ENCODE peak calls at places on chromosomes 16 and 17, in four cellular contexts. F is adrenal gland, C is heart right ventricle, E is fibroblast of mammary gland. J is an unnamed sample.

GRCh38 chr17:68511671-68512246 is 471 bp upstream of the PRKAR1A start:
- DNase-seq in F (peak; percentile 92), C (peak; percentile 81), E (peak; percentile 69), J (peak; percentile 91)

GRCh38 chr16:23871924-23872323 is 36.1 kb downstream of the PRKCB start:
- DNase-seq in F (no peak), C (no peak), E (no peak), J (no peak)

GRCh38 chr16:75550211-75550662 is 5.8 kb downstream of the TMEM231 start:
- DNase-seq in F (peak; percentile 22), C (no peak), E (peak; percentile 44), J (no peak)

GRCh38 chr16:75244844-75245758 is 6.3 kb downstream of the BCAR1 start:
- DNase-seq in F (peak; percentile 92), C (peak; percentile 83), E (peak; percentile 93), J (peak; percentile 100)

GRCh38 chr17:34114174-34114573 is 140.9 kb upstream of the CCL2 start:
- DNase-seq in F (no peak), C (no peak), E (no peak), J (no peak)

GRCh38 chr16:27712251-27712711 is 162.3 kb downstream of the KATNIP start:
- DNase-seq in F (no peak), C (no peak), E (no peak), J (no peak)

GRCh38 chr16:48367443-48368049 is 17.7 kb downstream of the SIAH1 start:
- DNase-seq in F (no peak), C (no peak), E (peak; percentile 22), J (no peak)

GRCh38 chr16:87956169-87956770 is 5.0 kb downstream of the BANP start:
- DNase-seq in F (peak; percentile 35), C (no peak), E (peak; percentile 81), J (peak; percentile 93)

GRCh38 chr17:19812407-19812806 is 55.3 kb downstream of the ULK2 start:
- DNase-seq in F (no peak), C (no peak), E (peak; percentile 10), J (no peak)

GRCh38 chr16:81861503-81861902 is 82.4 kb downstream of the PLCG2 start:
- DNase-seq in F (no peak), C (no peak), E (no peak), J (peak; percentile 88)

GRCh38 chr17:82346342-82347300 is 12.4 kb upstream of the TEX19 start:
- DNase-seq in F (no peak), C (no peak), E (no peak), J (peak; percentile 35)

GRCh38 chr16:73298562-73298961 is 250.6 kb upstream of the ZFHX3 start:
- DNase-seq in F (no peak), C (no peak), E (no peak), J (peak; percentile 54)

GRCh38 chr17:39867084-39867890 is 715 bp upstream of the ZPBP2 start:
- DNase-seq in F (no peak), C (no peak), E (no peak), J (no peak)
- H3K4me3 ChIP-seq in F (no peak overlapping the region), C (no peak overlapping the region), E (no peak overlapping the region), J (no peak overlapping the region)

GRCh38 chr17:78912082-78912481 is 9.1 kb upstream of the CEP295NL start:
- DNase-seq in F (peak; percentile 72), C (no peak), E (no peak), J (peak; percentile 54)

GRCh38 chr17:78917451-78918307 is 7.5 kb downstream of the TIMP2 start:
- DNase-seq in F (no peak), C (no peak), E (no peak), J (peak; percentile 62)

GRCh38 chr17:78918979-78919378 is 6.2 kb downstream of the TIMP2 start:
- DNase-seq in F (no peak), C (no peak), E (no peak), J (no peak)

GRCh38 chr17:78919816-78920516 is 5.2 kb downstream of the TIMP2 start:
- DNase-seq in F (no peak), C (no peak), E (no peak), J (peak; percentile 75)

GRCh38 chr17:78915872-78916632 is 9.1 kb downstream of the TIMP2 start:
- DNase-seq in F (peak; percentile 86), C (no peak), E (peak; percentile 67), J (peak; percentile 94)
- H3K4me3 ChIP-seq in F (peak overlapping the region; percentile 32), C (no peak overlapping the region), E (no peak overlapping the region), J (peak overlapping the region; percentile 7)

DNA sequence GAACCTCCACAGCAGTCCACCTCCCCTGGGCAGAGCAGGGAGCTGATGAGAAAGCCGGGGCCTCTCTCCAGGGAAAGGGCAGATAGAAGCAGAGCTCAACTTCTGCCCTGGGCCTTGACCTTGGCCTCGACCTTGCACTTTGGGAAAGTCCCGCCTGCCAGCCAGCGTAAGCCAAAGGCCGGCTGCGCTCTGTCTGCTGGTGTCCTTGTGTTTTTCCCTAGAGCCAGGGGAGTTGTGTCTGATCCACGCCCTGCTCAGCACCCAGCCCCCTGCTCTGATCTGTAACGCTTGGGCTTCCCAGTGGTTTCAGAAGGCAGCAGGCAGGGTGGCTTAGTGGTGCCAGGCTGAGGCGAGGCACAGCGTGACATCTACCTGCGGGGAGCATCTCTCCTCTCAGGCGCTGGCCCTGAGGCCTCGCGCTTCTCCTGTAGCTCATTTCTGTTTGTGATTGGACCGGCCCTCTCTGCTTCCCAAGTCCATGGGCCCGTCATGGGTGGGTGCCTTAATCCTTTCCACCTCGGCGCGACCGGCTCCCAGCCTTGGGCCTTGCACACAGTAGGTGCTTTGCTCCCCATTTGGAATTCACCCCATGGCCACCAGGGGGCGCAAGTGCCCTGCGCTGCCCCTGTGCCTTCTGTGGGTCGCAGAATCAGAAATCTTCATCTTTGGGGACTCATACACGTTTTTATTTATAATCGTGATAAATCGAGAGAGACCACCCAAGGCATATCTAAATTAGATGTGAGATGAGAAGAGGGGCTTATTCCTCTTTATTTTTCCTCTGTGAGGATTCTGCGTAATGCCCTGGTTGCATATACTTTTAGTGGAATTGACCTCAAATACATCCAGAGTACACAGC is 24.2 kb downstream of the SGSH start:
- DNase-seq in F (peak; percentile 41), C (no peak), E (no peak), J (peak; percentile 94)
- H3K4me3 ChIP-seq in F (no peak overlapping the region), C (no peak overlapping the region), E (no peak overlapping the region), J (no peak overlapping the region)

GRCh38 chr17:60135951-60136666 is 13.7 kb upstream of the CA4 start:
- DNase-seq in F (peak; percentile 4), C (no peak), E (no peak), J (peak; percentile 77)
- H3K4me3 ChIP-seq in F (no peak overlapping the region), C (no peak overlapping the region), E (peak overlapping the region; percentile 85), J (peak overlapping the region; percentile 83)

GRCh38 chr16:46828943-46829342 is 2.0 kb downstream of the C16orf87 start:
- DNase-seq in F (no peak), C (no peak), E (no peak), J (no peak)
- H3K4me3 ChIP-seq in F (peak overlapping the region; percentile 94), C (no peak overlapping the region), E (no peak overlapping the region), J (peak overlapping the region; percentile 89)

GRCh38 chr17:5501725-5502124 is 15.4 kb downstream of the MIS12 start:
- DNase-seq in F (no peak), C (no peak), E (no peak), J (no peak)

GRCh38 chr17:5499790-5500189 is 13.4 kb downstream of the MIS12 start:
- DNase-seq in F (no peak), C (no peak), E (no peak), J (peak; percentile 81)

GRCh38 chr17:5500804-5501391 is 14.5 kb downstream of the MIS12 start:
- DNase-seq in F (peak; percentile 72), C (peak; percentile 66), E (peak; percentile 59), J (peak; percentile 98)

GRCh38 chr17:5500247-5500803 is 14.0 kb downstream of the MIS12 start:
- DNase-seq in F (no peak), C (no peak), E (no peak), J (no peak)

DNA sequence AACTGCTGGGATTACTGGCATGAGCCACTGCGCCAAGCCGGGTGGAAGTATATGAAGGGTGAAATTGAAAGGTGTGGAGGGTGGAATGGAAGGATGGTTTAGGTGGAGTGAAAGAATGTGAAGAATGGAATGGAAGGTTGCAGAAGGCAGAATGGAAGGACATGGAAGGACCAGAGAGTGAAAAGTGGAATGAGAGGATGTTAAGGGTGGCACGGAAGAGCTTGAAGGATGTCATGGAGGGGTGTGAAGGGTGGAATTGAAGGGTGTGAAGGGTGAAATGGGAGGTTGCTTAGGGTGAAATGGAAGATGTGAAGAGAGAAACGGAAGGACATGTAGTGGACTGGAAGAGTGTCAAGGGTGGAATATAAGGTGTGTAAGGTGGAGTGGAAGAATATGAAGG is 16.2 kb downstream of the MIS12 start:
- DNase-seq in F (no peak), C (no peak), E (no peak), J (peak; percentile 73)
- H3K4me3 ChIP-seq in F (no peak overlapping the region), C (no peak overlapping the region), E (no peak overlapping the region), J (no peak overlapping the region)

GRCh38 chr17:64599187-64599676 is 62.9 kb downstream of the SMURF2 start:
- DNase-seq in F (no peak), C (no peak), E (no peak), J (no peak)
- H3K4me3 ChIP-seq in F (no peak overlapping the region), C (no peak overlapping the region), E (no peak overlapping the region), J (no peak overlapping the region)

GRCh38 chr16:52022177-52022576 is 524.8 kb downstream of the TOX3 start:
- DNase-seq in F (no peak), C (no peak), E (no peak), J (no peak)

GRCh38 chr16:52016387-52016786 is 530.6 kb downstream of the TOX3 start:
- DNase-seq in F (no peak), C (no peak), E (no peak), J (no peak)
- H3K4me3 ChIP-seq in F (no peak overlapping the region), C (no peak overlapping the region), E (no peak overlapping the region), J (no peak overlapping the region)

DNA sequence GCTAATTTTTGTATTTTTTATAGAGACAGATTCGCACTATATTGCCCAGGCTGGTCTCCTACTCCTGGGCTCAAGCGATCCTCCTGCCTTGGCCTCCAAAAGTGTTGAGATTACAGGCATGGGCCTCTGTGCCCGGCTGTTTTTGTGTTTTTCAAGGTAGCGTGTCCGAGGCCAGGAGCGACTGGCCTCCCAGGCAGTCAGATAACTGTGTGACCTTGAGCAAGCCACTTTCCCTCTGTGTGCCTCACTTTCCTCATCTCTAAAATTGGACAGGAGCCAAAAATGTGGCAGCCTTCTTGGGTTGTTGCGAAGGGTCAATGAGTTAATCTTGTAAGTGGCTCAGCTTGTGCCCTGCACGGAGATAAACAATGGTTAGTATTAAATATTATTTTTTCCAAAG is 2.4 kb downstream of the ABCC1 start:
- DNase-seq in F (no peak), C (no peak), E (no peak), J (no peak)
- H3K4me3 ChIP-seq in F (no peak overlapping the region), C (no peak overlapping the region), E (no peak overlapping the region), J (no peak overlapping the region)